ENCODE peak calls at places on chromosome 11, in six cellular contexts. S is GM12878, V is fibroblast of lung, K is thyroid gland, Y is Panc1, M is H7. J is an unnamed sample. For H3K36me3 and H3K27me3, the result is how much of the 10 kb centered on the place peaks cover.

GRCh38 chr11:101127348-101127698 is 2.3 kb downstream of the PGR start:
- DNase-seq in S (no peak), V (peak), K (peak), Y (no peak), M (peak), J (peak)

GRCh38 chr11:23923357-23923756 is 573.5 kb upstream of the LUZP2 start:
- DNase-seq in S (no peak), V (no peak), K (no peak), Y (no peak), M (no peak), J (no peak)

GRCh38 chr11:133990501-133990900 is 33.7 kb upstream of the IGSF9B start:
- DNase-seq in S (no peak), V (no peak), K (no peak), Y (no peak), M (no peak), J (no peak)

GRCh38 chr11:94815705-94816344 is 47.7 kb downstream of the AMOTL1 start:
- DNase-seq in S (no peak), V (no peak), K (no peak), Y (no peak), M (no peak), J (no peak)

GRCh38 chr11:8249482-8249881 is 14.2 kb downstream of the LMO1 start:
- DNase-seq in S (no peak), V (no peak), K (no peak), Y (no peak), M (no peak), J (no peak)

GRCh38 chr11:12359761-12360160 is 17.6 kb upstream of the PARVA start:
- DNase-seq in S (no peak), V (peak), K (no peak), Y (no peak), M (no peak), J (no peak)

GRCh38 chr11:47160753-47161133 is 15.9 kb downstream of the ARFGAP2 start:
- DNase-seq in S (no peak), V (no peak), K (no peak), Y (no peak), M (no peak), J (no peak)

GRCh38 chr11:132862918-132863317 is 669.4 kb downstream of the OPCML start:
- DNase-seq in S (no peak), V (no peak), K (no peak), Y (no peak), M (no peak), J (no peak)

GRCh38 chr11:95230054-95231034 is 658 bp downstream of the SESN3 start:
- DNase-seq in S (no peak), V (peak), K (peak), Y (no peak), M (peak), J (peak)

GRCh38 chr11:41334007-41334933 is 125.2 kb downstream of the LRRC4C start:
- DNase-seq in S (no peak), V (no peak), K (peak), Y (no peak), M (no peak), J (no peak)

DNA sequence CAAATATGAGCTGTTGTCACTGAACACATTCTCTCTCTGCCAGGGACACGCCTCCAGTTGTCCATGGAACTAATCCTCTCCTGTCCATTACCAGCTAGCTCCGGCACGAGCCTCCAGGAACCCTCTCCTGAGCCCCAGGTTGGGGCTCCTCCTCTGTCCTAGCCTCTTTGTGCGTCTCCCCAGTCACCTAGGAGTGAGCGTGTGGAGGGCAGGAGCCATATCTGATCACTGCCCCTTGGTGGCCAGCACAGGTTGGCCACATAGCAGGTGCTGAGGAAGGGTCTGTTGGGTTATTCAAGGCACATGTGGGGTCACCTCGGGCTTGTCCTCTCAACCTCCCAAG is 2.5 kb downstream of the SYVN1 start:
- DNase-seq in S (no peak), V (no peak), K (no peak), Y (no peak), M (no peak), J (no peak)
- H3K36me3 ChIP-seq in S (under half), V (under half), K (half or more), Y (under half), M (under half), J (under half)

GRCh38 chr11:1224109-1224485 is 1.2 kb downstream of the MUC5B start:
- DNase-seq in S (no peak), V (no peak), K (no peak), Y (no peak), M (no peak), J (no peak)
- H3K4me3 ChIP-seq in S (no peak), V (no peak), K (no peak), Y (no peak), M (no peak), J (no peak)

GRCh38 chr11:1672613-1673400 is 24.2 kb upstream of the KRTAP5-6 start:
- DNase-seq in S (no peak), V (no peak), K (no peak), Y (no peak), M (no peak), J (no peak)
- H3K27me3 ChIP-seq in S (under half), V (under half), K (under half), Y (under half), M (under half), J (under half)

GRCh38 chr11:116859175-116859574 is 21.8 kb upstream of the APOA1 start:
- DNase-seq in S (no peak), V (no peak), K (no peak), Y (no peak), M (no peak), J (no peak)

GRCh38 chr11:116860303-116860702 is 22.9 kb upstream of the APOA1 start:
- DNase-seq in S (no peak), V (no peak), K (no peak), Y (no peak), M (no peak), J (no peak)

GRCh38 chr11:116862101-116862637 is 24.7 kb upstream of the APOA1 start:
- DNase-seq in S (no peak), V (no peak), K (no peak), Y (no peak), M (no peak), J (no peak)

GRCh38 chr11:116862951-116863350 is 25.5 kb upstream of the APOA1 start:
- DNase-seq in S (no peak), V (no peak), K (no peak), Y (no peak), M (no peak), J (no peak)

GRCh38 chr11:116861539-116861938 is 24.1 kb upstream of the APOA1 start:
- DNase-seq in S (no peak), V (no peak), K (no peak), Y (no peak), M (no peak), J (no peak)
- H3K36me3 ChIP-seq in S (under half), V (under half), K (half or more), Y (under half), M (under half), J (under half)